ENCODE peak calls at places on chromosome 5, in eight cellular contexts. N is activated gamma-delta T cell treated with anti-CD3 and anti-CD28 coated beads, Interleukin-2, amount 50 U/mL, for 16 hours; J is cardiac muscle cell; Q is tibial artery; C is NCI-H524; X is stomach; H is PC-3; P is putamen. W is an unnamed sample.

GRCh38 chr5:33531796-33532195 is 91.0 kb downstream of the TARS1 start:
- DNase-seq in P (peak), N (no peak), C (no peak), J (no peak), Q (no peak), X (no peak), H (no peak), W (no peak)

GRCh38 chr5:14425581-14425980 is 156.0 kb upstream of the OTULINL start:
- DNase-seq in Q (no peak), N (no peak), J (no peak), P (no peak), C (peak), H (no peak), X (no peak), W (no peak)

GRCh38 chr5:83547156-83547555 is 75.6 kb downstream of the VCAN start:
- DNase-seq in X (no peak), Q (no peak), H (no peak), J (no peak), P (no peak), C (no peak), N (no peak), W (no peak)

GRCh38 chr5:42982107-42982622 is 58.0 kb downstream of the ANXA2R start:
- DNase-seq in X (no peak), Q (no peak), J (peak), N (no peak), C (peak), H (no peak), P (no peak), W (no peak)

GRCh38 chr5:77871946-77872345 is 95.8 kb upstream of the TBCA start:
- DNase-seq in C (no peak), X (no peak), Q (no peak), J (peak), P (no peak), N (no peak), H (no peak), W (no peak)

GRCh38 chr5:68282001-68282400 is 66.4 kb downstream of the PIK3R1 start:
- DNase-seq in Q (no peak), H (no peak), X (no peak), P (no peak), J (no peak), N (no peak), C (no peak), W (no peak)

GRCh38 chr5:30500513-30500912 is 693.0 kb upstream of the CDH6 start:
- DNase-seq in J (no peak), N (no peak), X (no peak), H (no peak), Q (no peak), P (no peak), C (no peak), W (no peak)

GRCh38 chr5:2617461-2617860 is 134.0 kb downstream of the IRX2 start:
- DNase-seq in H (no peak), X (no peak), N (no peak), Q (no peak), P (no peak), C (no peak), J (no peak), W (no peak)

GRCh38 chr5:95285406-95285761 is 490 bp upstream of the MCTP1 start:
- DNase-seq in N (no peak), H (no peak), C (no peak), X (no peak), Q (no peak), P (no peak), J (peak), W (no peak)

GRCh38 chr5:35773936-35774335 is 82.8 kb upstream of the IL7R start:
- DNase-seq in Q (no peak), P (no peak), H (no peak), X (no peak), C (no peak), J (no peak), N (no peak), W (no peak)

W was measured in NCI-H2081.